ENCODE peak calls at places on chromosomes 13 and 19, in six cellular contexts. U is GM12891, K is K562, J is HepG2, F is GM12878, T is H1. A is an unnamed sample.

GRCh38 chr13:60765700-60766411 is 368.8 kb downstream of the TDRD3 start:
- DNase-seq in U (no peak), K (no peak), J (peak; percentile 5), F (no peak), T (no peak), A (no peak)

GRCh38 chr13:33520480-33520839 is 234.9 kb upstream of the STARD13 start:
- DNase-seq in U (no peak), K (no peak), J (no peak), F (no peak), T (no peak), A (no peak)

GRCh38 chr19:1651061-1651547 is 1.3 kb downstream of the TCF3 start:
- DNase-seq in U (no peak), K (peak; percentile 53), J (no peak), F (peak; percentile 56), T (peak; percentile 76), A (no peak)

GRCh38 chr19:45499196-45500180 is 1.2 kb downstream of the PPM1N start:
- DNase-seq in U (no peak), K (peak; percentile 90), J (no peak), F (no peak), T (peak; percentile 98), A (no peak)

GRCh38 chr13:32407854-32408253 is 20.1 kb downstream of the N4BP2L1 start:
- DNase-seq in U (no peak), K (no peak), J (no peak), F (no peak), T (no peak), A (no peak)

GRCh38 chr19:13207237-13208130 is 57.3 kb downstream of the IER2 start:
- DNase-seq in U (peak; percentile 60), K (no peak), J (no peak), F (no peak), T (peak; percentile 66), A (peak; percentile 67)

GRCh38 chr13:27384285-27384684 is 40.1 kb upstream of the GTF3A start:
- DNase-seq in U (no peak), K (no peak), J (no peak), F (no peak), T (no peak), A (no peak)

GRCh38 chr13:90717451-90717936 is 630.0 kb upstream of the MIR17HG start:
- DNase-seq in U (no peak), K (no peak), J (no peak), F (no peak), T (no peak), A (no peak)

GRCh38 chr19:15118248-15118647 is 11.0 kb downstream of the SYDE1 start:
- DNase-seq in U (no peak), K (no peak), J (no peak), F (no peak), T (no peak), A (no peak)

GRCh38 chr13:113852536-113853517 is 11.0 kb downstream of the GAS6 start:
- DNase-seq in U (no peak), K (no peak), J (no peak), F (no peak), T (peak; percentile 39), A (peak; percentile 9)

GRCh38 chr13:33168326-33168960 is 117.1 kb downstream of the STARD13 start:
- DNase-seq in U (no peak), K (no peak), J (peak; percentile 96), F (no peak), T (no peak), A (no peak)

GRCh38 chr19:45444318-45445041 is 20.8 kb upstream of the ERCC1 start:
- DNase-seq in U (peak; percentile 80), K (peak; percentile 97), J (peak; percentile 80), F (no peak), T (peak; percentile 96), A (peak; percentile 85)

GRCh38 chr13:44932850-44933251 is 56.4 kb downstream of the NUFIP1 start:
- DNase-seq in U (no peak), K (no peak), J (no peak), F (no peak), T (no peak), A (no peak)

GRCh38 chr19:45097776-45098520 is 5.0 kb downstream of the PPP1R37 start:
- DNase-seq in U (no peak), K (peak; percentile 90), J (peak; percentile 90), F (no peak), T (no peak), A (no peak)

GRCh38 chr19:43589680-43590079 is 6.3 kb downstream of the IRGQ start:
- DNase-seq in U (no peak), K (no peak), J (no peak), F (no peak), T (no peak), A (no peak)
- TF ChIP-seq POLR2A in U (no peak), K (no peak), J (no peak), F (no peak), T (no peak), A (no peak)

DNA sequence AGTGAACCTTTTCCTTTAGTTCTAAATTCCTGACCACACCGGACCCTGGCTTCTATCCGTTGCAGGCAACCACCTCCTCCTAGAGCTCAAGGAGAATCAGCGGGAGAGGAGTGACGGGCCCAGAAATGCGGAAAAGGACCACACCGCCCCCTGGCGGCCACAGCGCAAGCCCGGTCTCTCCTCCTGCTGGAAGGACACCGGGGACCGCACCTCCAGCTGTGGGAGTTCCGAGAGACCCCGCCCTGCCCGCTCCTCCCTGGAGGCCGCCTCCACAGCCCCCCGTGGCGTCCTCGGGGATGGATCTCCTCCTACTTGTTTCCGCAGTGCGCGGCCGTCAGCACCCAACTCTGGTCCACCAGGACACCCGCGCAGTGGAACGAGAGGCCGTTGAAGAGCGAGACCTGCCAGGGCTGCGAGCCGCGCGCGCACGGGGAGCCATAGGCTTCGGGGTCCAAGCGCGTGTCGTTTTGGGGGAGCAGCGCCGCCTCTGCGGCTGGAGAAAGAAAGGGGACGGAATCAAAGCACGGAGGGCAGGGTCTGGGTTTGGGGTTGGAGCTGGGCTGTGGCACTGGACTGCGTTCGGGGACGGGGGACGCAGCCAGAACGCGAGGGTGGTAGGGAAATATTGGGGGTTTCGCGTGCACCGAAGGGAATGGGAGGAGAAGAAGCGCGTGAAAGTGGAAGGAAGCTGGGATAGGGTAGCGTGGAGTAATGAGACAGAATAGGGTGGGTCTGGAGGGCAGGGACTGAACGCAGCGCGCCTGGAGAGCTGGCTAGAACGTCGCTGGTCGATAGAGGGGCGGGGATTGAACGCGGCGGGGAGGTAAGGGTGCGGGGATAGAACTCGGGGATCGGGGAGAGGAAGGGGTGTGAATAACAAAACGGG is 2.5 kb downstream of the KLK10 start:
- DNase-seq in U (no peak), K (peak; percentile 80), J (peak; percentile 31), F (no peak), T (peak; percentile 98), A (no peak)
- TF ChIP-seq TAF1 in U (no peak), K (no peak), J (no peak), F (no peak), T (no peak), A (no peak)

DNA sequence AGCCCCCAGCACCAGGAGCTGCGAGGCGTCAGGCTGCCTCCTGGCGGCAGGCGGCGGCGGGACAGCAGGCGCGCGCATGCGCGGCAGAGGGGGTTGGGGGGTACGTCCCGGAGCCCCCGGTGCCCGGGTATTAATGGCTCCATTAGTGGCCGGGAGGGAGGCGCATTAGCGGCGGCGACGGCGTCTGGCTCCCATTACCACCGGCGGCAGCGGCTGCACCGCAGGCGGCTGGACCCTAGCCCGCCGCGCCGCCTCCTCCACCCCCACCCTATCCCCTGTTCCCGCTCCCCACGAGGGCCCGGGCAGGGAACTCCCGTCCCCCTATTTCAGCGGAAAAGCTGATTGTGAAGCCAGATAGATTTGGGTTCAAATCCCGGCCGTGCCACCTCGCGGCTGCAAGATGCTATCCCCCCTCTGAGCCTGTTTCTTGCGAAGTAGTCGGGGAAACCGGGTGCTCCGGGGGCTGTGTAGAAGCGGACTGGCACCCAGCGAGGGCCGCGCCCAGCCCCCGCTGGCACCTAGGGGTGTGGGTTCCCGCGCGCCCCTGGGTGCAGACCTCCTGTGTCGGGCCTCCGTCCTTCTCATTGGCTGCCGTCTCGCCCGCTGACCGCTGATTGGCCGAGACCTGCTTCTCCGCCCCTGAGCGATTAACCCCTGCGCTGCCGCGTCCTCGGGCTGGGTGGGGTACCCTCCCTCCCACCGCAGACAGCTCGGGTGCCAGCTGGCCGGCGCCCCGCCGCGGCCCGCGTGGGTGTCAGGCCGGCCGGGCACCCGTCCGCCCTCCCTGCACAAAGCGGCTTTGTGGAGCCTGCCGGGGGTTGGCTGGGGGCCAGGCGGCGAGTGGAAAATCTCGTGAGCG is 11.1 kb downstream of the CIC start:
- DNase-seq in U (peak; percentile 96), K (peak; percentile 95), J (peak; percentile 79), F (peak; percentile 74), T (peak; percentile 95), A (peak; percentile 99)
- TF ChIP-seq POLR2A in U (peak; percentile 42), K (peak; percentile 70), J (peak; percentile 71), F (peak; percentile 65), T (no peak), A (peak; percentile 40)

DNA sequence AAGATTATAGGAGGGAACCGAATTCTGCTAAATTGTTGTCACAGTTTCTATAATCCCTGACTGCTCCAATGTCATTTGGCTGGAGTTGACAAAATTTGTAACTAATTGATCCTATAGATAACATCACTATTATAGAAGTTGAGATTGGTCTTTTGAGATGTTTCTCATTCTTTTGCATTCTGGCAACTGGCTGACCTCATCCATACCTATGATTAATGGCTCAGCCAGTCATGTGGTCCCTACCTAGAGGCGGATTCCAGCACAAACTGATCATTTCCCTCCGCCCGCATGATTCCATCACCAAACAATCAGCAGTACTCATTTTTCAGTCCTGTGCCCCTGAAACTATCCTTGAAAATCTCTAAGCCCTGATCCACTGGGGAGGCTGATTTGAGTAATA is 4.2 kb downstream of the PSG2 start:
- DNase-seq in U (no peak), K (no peak), J (no peak), F (no peak), T (no peak), A (no peak)
- TF ChIP-seq TAF1 in U (no peak), K (no peak), J (no peak), F (no peak), T (no peak), A (no peak)

GRCh38 chr19:17794731-17795494 is at the start of gene B3GNT3:
- DNase-seq in U (no peak), K (peak; percentile 77), J (peak; percentile 46), F (no peak), T (peak; percentile 81), A (no peak)
- TF ChIP-seq POLR2A in U (no peak), K (no peak), J (no peak), F (no peak), T (no peak), A (no peak)

GRCh38 chr19:47094557-47095517 is 18.7 kb downstream of the ZC3H4 start:
- DNase-seq in U (no peak), K (no peak), J (peak; percentile 85), F (no peak), T (no peak), A (no peak)

GRCh38 chr19:47093254-47093653 is 20.3 kb downstream of the ZC3H4 start:
- DNase-seq in U (no peak), K (no peak), J (no peak), F (no peak), T (no peak), A (no peak)

GRCh38 chr19:47095707-47096704 is 17.6 kb downstream of the ZC3H4 start:
- DNase-seq in U (no peak), K (no peak), J (peak; percentile 97), F (no peak), T (no peak), A (no peak)

GRCh38 chr19:47096721-47097120 is 16.9 kb downstream of the ZC3H4 start:
- DNase-seq in U (no peak), K (no peak), J (no peak), F (no peak), T (no peak), A (no peak)

DNA sequence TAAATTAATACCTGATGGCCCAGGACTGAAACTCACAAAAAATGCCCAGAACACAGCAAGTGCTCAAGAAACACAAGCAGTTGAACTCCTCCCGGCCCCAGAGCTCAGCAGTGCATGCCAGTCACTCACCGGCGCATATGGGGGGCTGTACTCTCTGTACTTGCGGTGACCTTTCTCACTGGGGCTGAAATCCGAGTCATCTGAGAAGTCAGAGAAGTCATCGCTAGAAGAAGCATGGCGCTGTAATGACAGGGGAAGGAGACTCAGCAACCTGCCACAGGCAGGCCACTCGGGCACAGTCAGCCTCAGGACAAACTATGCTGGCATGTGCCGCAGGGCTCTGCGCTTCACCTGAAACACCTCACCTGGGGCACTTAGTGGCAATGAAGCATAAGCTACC is 19.7 kb downstream of the ZC3H4 start:
- DNase-seq in U (no peak), K (no peak), J (no peak), F (no peak), T (no peak), A (no peak)
- TF ChIP-seq TAF1 in U (no peak), K (no peak), J (no peak), F (peak; percentile 32), T (no peak), A (peak; percentile 18)

A was measured in GM12892.